ENCODE peak calls at places on chromosomes 16 and 17, in six cellular contexts. J is uterus, I is nucleus accumbens, Z is osteoblast, A is PC-3, T is NCI-H1417. K is an unnamed sample.

GRCh38 chr16:73095885-73096341 is 48.0 kb upstream of the ZFHX3 start:
- DNase-seq in J (no peak), I (no peak), Z (no peak), A (peak), T (peak), K (no peak)

GRCh38 chr16:22380529-22380928 is 6.1 kb upstream of the CDR2 start:
- DNase-seq in J (no peak), I (no peak), Z (no peak), A (no peak), T (no peak), K (no peak)

GRCh38 chr17:82228278-82228841 is 482 bp upstream of the SLC16A3 start:
- DNase-seq in J (no peak), I (no peak), Z (peak), A (no peak), T (no peak), K (peak)

GRCh38 chr16:72794319-72794718 is 253.6 kb downstream of the ZFHX3 start:
- DNase-seq in J (no peak), I (no peak), Z (peak), A (no peak), T (no peak), K (no peak)

GRCh38 chr17:81966343-81967243 is 5.6 kb upstream of the NOTUM start:
- DNase-seq in J (no peak), I (peak), Z (peak), A (no peak), T (peak), K (no peak)

GRCh38 chr16:67024384-67024896 is 4.5 kb upstream of the CBFB start:
- DNase-seq in J (peak), I (no peak), Z (no peak), A (no peak), T (no peak), K (no peak)

GRCh38 chr16:1941924-1942809 is 832 bp downstream of the MSRB1 start:
- DNase-seq in J (no peak), I (no peak), Z (peak), A (peak), T (peak), K (no peak)

GRCh38 chr16:89174877-89175276 is 3.3 kb downstream of the CDH15 start:
- DNase-seq in J (no peak), I (no peak), Z (peak), A (no peak), T (no peak), K (no peak)

GRCh38 chr16:88528902-88529318 is 41.3 kb upstream of the ZC3H18 start:
- DNase-seq in J (no peak), I (no peak), Z (no peak), A (no peak), T (no peak), K (no peak)

GRCh38 chr17:72614476-72614870 is 478.0 kb downstream of the SLC39A11 start:
- DNase-seq in J (no peak), I (no peak), Z (peak), A (peak), T (no peak), K (no peak)

GRCh38 chr16:75264999-75265910 is 13.8 kb upstream of the BCAR1 start:
- DNase-seq in J (peak), I (peak), Z (peak), A (no peak), T (peak), K (peak)

GRCh38 chr17:37338847-37339246 is 36.9 kb upstream of the C17orf78 start:
- DNase-seq in J (no peak), I (no peak), Z (no peak), A (no peak), T (no peak), K (no peak)

K was measured in GM12892.